ENCODE peak calls at places on chromosome 18, in seven cellular contexts. Z is heart left ventricle, X is Panc1, D is mammary epithelial cell, H is H9, N is lower lobe of right lung, K is pancreas. T is an unnamed sample.
A peak's percentile ranks its signal among the peaks of the same experiment; 100 is the strongest.

GRCh38 chr18:77711096-77711495 is 461.4 kb downstream of the GALR1 start:
- DNase-seq in Z (no peak), X (no peak), D (no peak), H (no peak), N (no peak), K (no peak), T (no peak)

GRCh38 chr18:76958692-76959341 is 136.5 kb downstream of the ZNF236 start:
- DNase-seq in Z (no peak), X (no peak), D (no peak), H (no peak), N (no peak), K (no peak), T (no peak)

GRCh38 chr18:22314406-22314805 is 103.3 kb downstream of the CTAGE1 start:
- DNase-seq in Z (peak; percentile 40), X (no peak), D (peak; percentile 52), H (no peak), N (no peak), K (no peak), T (no peak)

GRCh38 chr18:41938445-41938844 is 16.6 kb upstream of the PIK3C3 start:
- DNase-seq in Z (no peak), X (no peak), D (peak; percentile 26), H (no peak), N (no peak), K (no peak), T (no peak)

GRCh38 chr18:75247041-75247551 is 36.5 kb downstream of the TSHZ1 start:
- DNase-seq in Z (no peak), X (no peak), D (peak; percentile 28), H (no peak), N (no peak), K (no peak), T (no peak)

GRCh38 chr18:77113361-77114069 is 19.1 kb downstream of the MBP start:
- DNase-seq in Z (no peak), X (no peak), D (no peak), H (no peak), N (no peak), K (peak; percentile 15), T (peak; percentile 44)

GRCh38 chr18:13380671-13381070 is 162.1 kb downstream of the LDLRAD4 start:
- DNase-seq in Z (no peak), X (no peak), D (no peak), H (no peak), N (no peak), K (no peak), T (no peak)

GRCh38 chr18:3283253-3283863 is 21.4 kb downstream of the MYL12B start:
- DNase-seq in Z (no peak), X (no peak), D (no peak), H (no peak), N (no peak), K (no peak), T (no peak)

GRCh38 chr18:3791258-3791657 is 341.3 kb downstream of the TGIF1 start:
- DNase-seq in Z (no peak), X (no peak), D (no peak), H (no peak), N (no peak), K (no peak), T (no peak)

GRCh38 chr18:59549797-59550516 is 147.3 kb downstream of the CCBE1 start:
- DNase-seq in Z (peak; percentile 66), X (no peak), D (no peak), H (no peak), N (no peak), K (no peak), T (no peak)

GRCh38 chr18:46070683-46071614 is 1.1 kb downstream of the PSTPIP2 start:
- DNase-seq in Z (no peak), X (no peak), D (no peak), H (no peak), N (no peak), K (no peak), T (no peak)

GRCh38 chr18:31112804-31113203 is 10.6 kb upstream of the DSC2 start:
- DNase-seq in Z (no peak), X (no peak), D (no peak), H (no peak), N (no peak), K (no peak), T (no peak)

GRCh38 chr18:35508030-35508429 is 10.3 kb upstream of the INO80C start:
- DNase-seq in Z (no peak), X (no peak), D (no peak), H (no peak), N (no peak), K (no peak), T (no peak)

GRCh38 chr18:34651586-34652369 is 58.3 kb upstream of the DTNA start:
- DNase-seq in Z (no peak), X (no peak), D (no peak), H (no peak), N (no peak), K (no peak), T (no peak)

GRCh38 chr18:60020107-60020925 is 120.5 kb downstream of the PMAIP1 start:
- DNase-seq in Z (no peak), X (no peak), D (no peak), H (no peak), N (no peak), K (no peak), T (no peak)

GRCh38 chr18:44895176-44895798 is 214.6 kb downstream of the SETBP1 start:
- DNase-seq in Z (peak; percentile 50), X (peak; percentile 1), D (peak; percentile 54), H (no peak), N (no peak), K (peak; percentile 62), T (peak; percentile 22)

GRCh38 chr18:10009321-10010144 is 95.7 kb downstream of the VAPA start:
- DNase-seq in Z (no peak), X (no peak), D (no peak), H (no peak), N (no peak), K (no peak), T (no peak)

GRCh38 chr18:10008006-10008647 is 94.3 kb downstream of the VAPA start:
- DNase-seq in Z (no peak), X (no peak), D (no peak), H (no peak), N (no peak), K (no peak), T (no peak)

GRCh38 chr18:10013621-10014543 is 100.1 kb downstream of the VAPA start:
- DNase-seq in Z (peak; percentile 81), X (no peak), D (no peak), H (no peak), N (no peak), K (no peak), T (no peak)

GRCh38 chr18:10012526-10012925 is 98.7 kb downstream of the VAPA start:
- DNase-seq in Z (no peak), X (no peak), D (no peak), H (no peak), N (no peak), K (no peak), T (no peak)

DNA sequence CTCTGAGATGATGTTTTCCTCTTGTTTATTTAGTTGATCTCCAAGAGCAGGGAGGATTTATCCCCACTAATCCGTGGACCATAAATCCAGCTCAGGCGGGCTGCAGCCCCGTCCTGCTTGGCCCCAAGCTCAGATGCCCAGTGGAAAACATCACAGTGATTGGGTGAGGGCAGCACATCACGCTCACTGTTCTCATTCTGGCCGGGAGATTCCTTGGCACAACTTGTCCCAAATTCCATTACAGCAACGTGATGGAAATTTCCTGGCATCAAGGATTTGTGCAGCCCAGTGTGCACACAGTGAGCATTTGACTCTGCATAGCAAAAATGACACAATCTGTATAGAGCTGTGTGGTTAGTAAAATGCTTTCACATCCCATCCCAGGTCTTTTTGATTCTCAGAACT is 96.8 kb downstream of the VAPA start:
- DNase-seq in Z (peak; percentile 83), X (no peak), D (peak; percentile 8), H (no peak), N (no peak), K (no peak), T (no peak)
- H3K27ac ChIP-seq in Z (peak overlapping the region; percentile 82), X (no peak overlapping the region), D (no peak overlapping the region), H (no peak overlapping the region), N (peak overlapping the region; percentile 67), K (peak overlapping the region; percentile 71), T (peak overlapping the region; percentile 79)

GRCh38 chr18:63579643-63580042 is 7.5 kb upstream of the SERPINB13 start:
- DNase-seq in Z (no peak), X (no peak), D (no peak), H (no peak), N (no peak), K (no peak), T (no peak)

GRCh38 chr18:63578357-63578958 is 8.7 kb upstream of the SERPINB13 start:
- DNase-seq in Z (no peak), X (peak; percentile 17), D (no peak), H (peak; percentile 40), N (no peak), K (no peak), T (no peak)

GRCh38 chr18:63570721-63571120 is 16.4 kb upstream of the SERPINB13 start:
- DNase-seq in Z (no peak), X (no peak), D (no peak), H (no peak), N (no peak), K (no peak), T (no peak)

GRCh38 chr18:63575680-63576079 is 11.5 kb upstream of the SERPINB13 start:
- DNase-seq in Z (no peak), X (no peak), D (no peak), H (no peak), N (no peak), K (no peak), T (no peak)
- H3K4me1 ChIP-seq in Z (no peaks in the 10 kb centered on the region), X (no peaks in the 10 kb centered on the region), D (peaks cover 2% of the 10 kb centered on the region), H (no peaks in the 10 kb centered on the region), N (no peaks in the 10 kb centered on the region), K (no peaks in the 10 kb centered on the region), T (no peaks in the 10 kb centered on the region)

GRCh38 chr18:805008-805754 is 6.9 kb downstream of the YES1 start:
- DNase-seq in Z (no peak), X (no peak), D (no peak), H (no peak), N (no peak), K (no peak), T (no peak)

GRCh38 chr18:805755-806110 is 6.3 kb downstream of the YES1 start:
- DNase-seq in Z (no peak), X (no peak), D (no peak), H (no peak), N (no peak), K (no peak), T (no peak)

GRCh38 chr18:809985-810642 is 1.9 kb downstream of the YES1 start:
- DNase-seq in Z (no peak), X (no peak), D (no peak), H (no peak), N (no peak), K (no peak), T (no peak)

GRCh38 chr18:808502-808901 is 3.5 kb downstream of the YES1 start:
- DNase-seq in Z (no peak), X (no peak), D (no peak), H (no peak), N (no peak), K (no peak), T (no peak)

GRCh38 chr18:808086-808485 is 4.0 kb downstream of the YES1 start:
- DNase-seq in Z (no peak), X (no peak), D (peak; percentile 25), H (no peak), N (no peak), K (no peak), T (no peak)
- H3K27ac ChIP-seq in Z (peak overlapping the region; percentile 67), X (peak overlapping the region; percentile 10), D (no peak overlapping the region), H (no peak overlapping the region), N (no peak overlapping the region), K (no peak overlapping the region), T (no peak overlapping the region)

GRCh38 chr18:79942786-79943607 is 8.5 kb downstream of the SLC66A2 start:
- DNase-seq in Z (no peak), X (no peak), D (no peak), H (peak; percentile 25), N (peak; percentile 35), K (peak; percentile 15), T (peak; percentile 67)
- H3K4me1 ChIP-seq in Z (peaks cover 34% of the 10 kb centered on the region), X (peaks cover 22% of the 10 kb centered on the region), D (peaks cover 18% of the 10 kb centered on the region), H (no peaks in the 10 kb centered on the region), N (peaks cover 37% of the 10 kb centered on the region), K (peaks cover 16% of the 10 kb centered on the region), T (no peaks in the 10 kb centered on the region)